ENCODE peak calls at places on chromosomes 12 and 14, in five cellular contexts. D is OCI-LY7, Q is SK-N-SH, P is GM23338, B is mesenchymal stem cell. L is an unnamed sample.

GRCh38 chr14:104477804-104478375 is 101.7 kb upstream of the C14orf180 start:
- DNase-seq in D (no peak), Q (no peak), P (no peak), B (no peak), L (no peak)

GRCh38 chr12:4241592-4241991 is 32.0 kb upstream of the CCND2 start:
- DNase-seq in D (no peak), Q (no peak), P (no peak), B (no peak), L (no peak)

GRCh38 chr12:120215357-120215735 is 14.4 kb upstream of the RPLP0 start:
- DNase-seq in D (no peak), Q (no peak), P (no peak), B (no peak), L (no peak)

GRCh38 chr14:89807151-89807550 is 147.4 kb downstream of the EFCAB11 start:
- DNase-seq in D (no peak), Q (no peak), P (no peak), B (no peak), L (no peak)

GRCh38 chr14:91220581-91221000 is 23.9 kb downstream of the GPR68 start:
- DNase-seq in D (no peak), Q (no peak), P (no peak), B (no peak), L (no peak)

GRCh38 chr12:68109444-68110217 is 49.9 kb downstream of the IFNG start:
- DNase-seq in D (no peak), Q (no peak), P (no peak), B (no peak), L (no peak)

GRCh38 chr14:100673085-100673806 is 53.4 kb upstream of the DLK1 start:
- DNase-seq in D (no peak), Q (peak; percentile 75), P (peak; percentile 72), B (no peak), L (no peak)

GRCh38 chr14:105525326-105525725 is 1.1 kb upstream of the TMEM121 start:
- DNase-seq in D (no peak), Q (no peak), P (no peak), B (no peak), L (no peak)

GRCh38 chr14:42095155-42095554 is 488.5 kb downstream of the LRFN5 start:
- DNase-seq in D (no peak), Q (no peak), P (no peak), B (no peak), L (no peak)

GRCh38 chr12:12915654-12916053 is 24.3 kb downstream of the GPRC5A start:
- DNase-seq in D (no peak), Q (no peak), P (peak; percentile 72), B (no peak), L (peak; percentile 55)

GRCh38 chr12:6996040-6996441 is 22.2 kb downstream of the LPCAT3 start:
- DNase-seq in D (no peak), Q (no peak), P (no peak), B (peak; percentile 78), L (no peak)

GRCh38 chr14:91817566-91818325 is 49.6 kb downstream of the TC2N start:
- DNase-seq in D (no peak), Q (no peak), P (peak; percentile 46), B (no peak), L (no peak)

GRCh38 chr14:100375273-100375962 is 52.3 kb downstream of the SLC25A47 start:
- DNase-seq in D (peak; percentile 63), Q (peak; percentile 60), P (peak; percentile 66), B (peak; percentile 99), L (peak; percentile 64)

GRCh38 chr12:117027251-117028086 is 71.7 kb downstream of the TESC start:
- DNase-seq in D (no peak), Q (no peak), P (no peak), B (no peak), L (no peak)

GRCh38 chr14:64671591-64671990 is 32.6 kb upstream of the PLEKHG3 start:
- DNase-seq in D (peak; percentile 33), Q (peak; percentile 69), P (peak; percentile 85), B (peak; percentile 76), L (peak; percentile 72)

GRCh38 chr12:99978152-99978551 is 6.6 kb downstream of the ANKS1B start:
- DNase-seq in D (no peak), Q (no peak), P (no peak), B (no peak), L (no peak)

GRCh38 chr12:123389560-123390351 is 5.8 kb downstream of the KMT5A start:
- DNase-seq in D (peak; percentile 43), Q (peak; percentile 77), P (peak; percentile 74), B (peak; percentile 47), L (peak; percentile 53)

GRCh38 chr14:29240046-29240445 is 473.5 kb downstream of the FOXG1 start:
- DNase-seq in D (no peak), Q (no peak), P (no peak), B (peak; percentile 41), L (peak; percentile 11)

GRCh38 chr12:3236345-3237153 is 159.4 kb downstream of the TSPAN9 start:
- DNase-seq in D (peak; percentile 29), Q (peak; percentile 51), P (peak; percentile 74), B (peak; percentile 82), L (peak; percentile 40)

GRCh38 chr12:28550757-28551381 is 360.6 kb downstream of the CCDC91 start:
- DNase-seq in D (no peak), Q (no peak), P (no peak), B (peak; percentile 40), L (peak; percentile 7)

GRCh38 chr14:54762296-54762695 is 140.3 kb downstream of the GCH1 start:
- DNase-seq in D (no peak), Q (no peak), P (no peak), B (no peak), L (no peak)

GRCh38 chr12:92431146-92431545 is 271.6 kb upstream of the PLEKHG7 start:
- DNase-seq in D (peak; percentile 68), Q (no peak), P (peak; percentile 32), B (no peak), L (no peak)

GRCh38 chr14:65192686-65193085 is 90.4 kb upstream of the MAX start:
- DNase-seq in D (no peak), Q (no peak), P (no peak), B (no peak), L (no peak)

GRCh38 chr12:74337951-74338350 is 199.7 kb upstream of the ATXN7L3B start:
- DNase-seq in D (no peak), Q (no peak), P (no peak), B (peak; percentile 53), L (peak; percentile 68)

GRCh38 chr12:53533476-53533875 is 26.2 kb upstream of the NPFF start:
- DNase-seq in D (no peak), Q (no peak), P (no peak), B (no peak), L (no peak)
- H3K4me2 ChIP-seq in D (no peak overlapping the region), Q (no peak overlapping the region), P (no peak overlapping the region), B (no peak overlapping the region), L (no peak overlapping the region)

GRCh38 chr12:90337018-90337417 is 618.0 kb downstream of the CCER1 start:
- DNase-seq in D (no peak), Q (no peak), P (no peak), B (no peak), L (no peak)

GRCh38 chr12:90338365-90338764 is 616.6 kb downstream of the CCER1 start:
- DNase-seq in D (no peak), Q (no peak), P (peak; percentile 73), B (no peak), L (no peak)

GRCh38 chr12:90339837-90340236 is 615.1 kb downstream of the CCER1 start:
- DNase-seq in D (no peak), Q (no peak), P (no peak), B (no peak), L (no peak)

GRCh38 chr12:90343966-90344365 is 611.0 kb downstream of the CCER1 start:
- DNase-seq in D (no peak), Q (no peak), P (no peak), B (no peak), L (no peak)

GRCh38 chr12:90342081-90342480 is 612.9 kb downstream of the CCER1 start:
- DNase-seq in D (no peak), Q (no peak), P (no peak), B (no peak), L (no peak)
- H3K4me2 ChIP-seq in D (no peak overlapping the region), Q (no peak overlapping the region), P (no peak overlapping the region), B (no peak overlapping the region), L (no peak overlapping the region)

DNA sequence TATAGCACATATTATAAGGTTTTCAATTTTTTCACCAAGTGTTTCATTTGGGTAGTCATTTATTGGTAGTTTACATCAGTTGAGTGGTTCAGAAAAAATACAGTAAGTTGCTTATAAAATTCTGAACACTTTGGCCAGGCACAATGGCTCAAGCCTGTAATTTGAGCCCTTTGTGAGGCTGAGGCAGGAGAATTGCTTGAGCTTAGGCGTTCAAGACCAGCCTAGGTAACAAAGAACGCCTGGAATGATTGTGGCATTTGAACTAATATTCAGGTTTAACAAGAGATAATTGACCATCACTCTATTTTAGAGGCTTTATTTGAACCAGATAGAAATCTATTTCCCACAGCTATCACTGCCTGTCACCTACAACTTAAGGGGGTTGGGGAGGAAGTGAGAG is 22.7 kb downstream of the HIF1A start:
- DNase-seq in D (no peak), Q (no peak), P (peak; percentile 47), B (no peak), L (no peak)
- H3K4me2 ChIP-seq in D (peak overlapping the region; percentile 78), Q (no peak overlapping the region), P (peak overlapping the region; percentile 57), B (no peak overlapping the region), L (peak overlapping the region; percentile 59)

GRCh38 chr14:22558221-22558913 is 30.7 kb downstream of the DAD1 start:
- DNase-seq in D (peak; percentile 71), Q (no peak), P (peak; percentile 79), B (no peak), L (no peak)
- H3K4me2 ChIP-seq in D (peak overlapping the region; percentile 79), Q (no peak overlapping the region), P (peak overlapping the region; percentile 84), B (no peak overlapping the region), L (no peak overlapping the region)

DNA sequence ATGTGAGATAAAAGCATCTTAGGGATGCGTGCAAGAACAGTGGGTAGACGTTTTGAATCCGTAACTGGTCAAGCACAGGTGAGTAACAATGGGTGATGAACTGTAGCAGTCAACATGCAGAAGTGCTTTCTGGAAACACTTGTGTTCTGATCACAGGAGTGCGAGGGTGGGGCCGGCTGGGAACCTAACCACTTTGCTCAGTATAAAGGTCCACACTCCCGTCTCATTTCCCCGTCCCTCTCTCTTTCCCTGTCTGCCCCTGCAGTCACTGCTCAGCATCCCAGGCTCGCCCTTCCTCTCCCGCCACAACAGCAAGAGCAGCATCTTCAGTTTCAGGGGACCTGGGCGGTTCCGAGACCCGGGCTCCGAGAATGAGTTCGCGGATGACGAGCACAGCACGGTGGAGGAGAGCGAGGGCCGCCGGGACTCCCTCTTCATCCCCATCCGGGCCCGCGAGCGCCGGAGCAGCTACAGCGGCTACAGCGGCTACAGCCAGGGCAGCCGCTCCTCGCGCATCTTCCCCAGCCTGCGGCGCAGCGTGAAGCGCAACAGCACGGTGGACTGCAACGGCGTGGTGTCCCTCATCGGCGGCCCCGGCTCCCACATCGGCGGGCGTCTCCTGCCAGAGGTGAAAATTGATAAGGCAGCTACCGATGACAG is 127.1 kb downstream of the FIGNL2 start:
- DNase-seq in D (no peak), Q (peak; percentile 87), P (peak; percentile 90), B (peak; percentile 41), L (no peak)
- H3K4me2 ChIP-seq in D (no peak overlapping the region), Q (no peak overlapping the region), P (peak overlapping the region; percentile 66), B (peak overlapping the region; percentile 59), L (no peak overlapping the region)

DNA sequence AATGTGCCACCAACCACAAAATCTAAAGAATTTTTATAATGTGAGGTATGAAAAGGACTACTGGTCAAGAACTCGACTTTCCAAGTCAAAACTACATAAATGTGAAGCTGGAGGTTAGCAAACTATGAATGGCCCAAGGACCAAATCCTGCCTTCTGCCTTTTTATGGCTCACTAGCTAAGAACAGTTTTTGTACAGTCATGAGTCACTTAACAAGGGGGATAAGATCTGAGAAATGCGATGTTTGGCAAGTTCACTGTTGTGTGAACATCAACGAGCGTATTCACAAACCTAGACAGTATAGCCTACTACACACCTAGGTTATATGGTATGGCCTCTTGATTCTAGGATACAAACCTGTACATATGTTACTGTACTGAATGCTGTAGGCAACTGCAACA is 28.2 kb downstream of the FERMT2 start:
- DNase-seq in D (no peak), Q (no peak), P (no peak), B (peak; percentile 58), L (no peak)
- H3K4me2 ChIP-seq in D (no peak overlapping the region), Q (peak overlapping the region; percentile 49), P (peak overlapping the region; percentile 15), B (no peak overlapping the region), L (peak overlapping the region; percentile 12)